ENCODE peak calls at places on chromosome 16, in four cellular contexts. T is IMR-90; Q is CD8-positive, alpha-beta T cell; F is mammary epithelial cell. D is an unnamed sample.

GRCh38 chr16:60151987-60152386 is 1417.9 kb upstream of the GOT2 start:
- DNase-seq in Q (no peak), T (no peak), F (peak; percentile 25), D (no peak)

GRCh38 chr16:31357324-31358156 is 2.6 kb downstream of the ITGAX start:
- DNase-seq in F (no peak), Q (no peak), T (no peak), D (no peak)

GRCh38 chr16:87042551-87043272 is 274.5 kb downstream of the C16orf95 start:
- DNase-seq in Q (no peak), F (no peak), T (no peak), D (no peak)

GRCh38 chr16:88347656-88348376 is 34.9 kb upstream of the ZNF469 start:
- DNase-seq in T (no peak), Q (peak; percentile 24), F (no peak), D (no peak)

GRCh38 chr16:18983565-18984424 is at the start of gene TMC7:
- DNase-seq in Q (peak; percentile 7), T (peak; percentile 79), F (peak; percentile 83), D (peak; percentile 93)

GRCh38 chr16:86046901-86047300 is 147.9 kb downstream of the IRF8 start:
- DNase-seq in Q (no peak), F (no peak), T (no peak), D (no peak)

GRCh38 chr16:81873843-81874752 is 95.0 kb downstream of the PLCG2 start:
- DNase-seq in T (peak; percentile 24), F (peak; percentile 27), Q (peak; percentile 48), D (no peak)

GRCh38 chr16:66886346-66886745 is 6.0 kb downstream of the PDP2 start:
- DNase-seq in Q (no peak), T (peak; percentile 46), F (no peak), D (no peak)

GRCh38 chr16:72371307-72372081 is 199.5 kb upstream of the PMFBP1 start:
- DNase-seq in T (peak; percentile 25), Q (no peak), F (peak; percentile 16), D (peak; percentile 76)

GRCh38 chr16:51763072-51763658 is 612.1 kb upstream of the SALL1 start:
- DNase-seq in T (no peak), Q (no peak), F (no peak), D (peak; percentile 49)

GRCh38 chr16:57589374-57589773 is 39.1 kb upstream of the ADGRG1 start:
- DNase-seq in T (no peak), F (no peak), Q (no peak), D (no peak)

GRCh38 chr16:1537763-1538289 is 4.4 kb downstream of the TMEM204 start:
- DNase-seq in F (no peak), Q (peak; percentile 56), T (no peak), D (no peak)

GRCh38 chr16:20401475-20402016 is 3.0 kb downstream of the PDILT start:
- DNase-seq in Q (no peak), F (no peak), T (no peak), D (no peak)

GRCh38 chr16:28597692-28598261 is 927 bp upstream of the SULT1A2 start:
- DNase-seq in T (no peak), F (no peak), Q (no peak), D (peak; percentile 68)

GRCh38 chr16:81951564-81951963 is 59.7 kb downstream of the SDR42E1 start:
- DNase-seq in F (no peak), T (no peak), Q (no peak), D (no peak)

GRCh38 chr16:56610017-56610608 is 1.7 kb downstream of the MT2A start:
- DNase-seq in F (peak; percentile 96), T (peak; percentile 97), Q (peak; percentile 58), D (no peak)

GRCh38 chr16:30491744-30492308 is 19.3 kb downstream of the ITGAL start:
- DNase-seq in T (peak; percentile 83), F (peak; percentile 62), Q (peak; percentile 21), D (no peak)

GRCh38 chr16:73949574-73950348 is 346.9 kb upstream of the PSMD7 start:
- DNase-seq in T (peak; percentile 83), F (peak; percentile 46), Q (no peak), D (no peak)

GRCh38 chr16:72285728-72286127 is 113.8 kb upstream of the PMFBP1 start:
- DNase-seq in T (peak; percentile 11), Q (no peak), F (no peak), D (no peak)

GRCh38 chr16:35193956-35194355 is 1734.5 kb downstream of the TP53TG3F start:
- DNase-seq in T (no peak), Q (no peak), F (no peak), D (no peak)

GRCh38 chr16:55543470-55543869 is 23.0 kb upstream of the CAPNS2 start:
- DNase-seq in Q (no peak), F (no peak), T (peak; percentile 41), D (no peak)

GRCh38 chr16:49490321-49490705 is 116.7 kb downstream of the C16orf78 start:
- DNase-seq in T (no peak), F (no peak), Q (no peak), D (no peak)

GRCh38 chr16:19110537-19111391 is 3.0 kb upstream of the ITPRIPL2 start:
- DNase-seq in Q (no peak), F (no peak), T (no peak), D (no peak)

GRCh38 chr16:46897471-46897870 is 13.3 kb downstream of the GPT2 start:
- DNase-seq in Q (no peak), F (no peak), T (no peak), D (no peak)

GRCh38 chr16:29974291-29975133 is 844 bp downstream of the TAOK2 start:
- DNase-seq in F (no peak), T (peak; percentile 12), Q (no peak), D (no peak)

GRCh38 chr16:57384248-57385070 is 12.2 kb downstream of the CX3CL1 start:
- DNase-seq in F (no peak), T (no peak), Q (no peak), D (no peak)

GRCh38 chr16:733382-734207 is 6.7 kb downstream of the HAGHL start:
- DNase-seq in F (no peak), Q (peak; percentile 63), T (no peak), D (no peak)

GRCh38 chr16:80027007-80027965 is 426.7 kb upstream of the MAF start:
- DNase-seq in Q (peak; percentile 12), T (peak; percentile 72), F (peak; percentile 99), D (peak; percentile 71)

GRCh38 chr16:89981414-89981813 is 32.9 kb downstream of the DEF8 start:
- DNase-seq in F (no peak), T (no peak), Q (no peak), D (no peak)

GRCh38 chr16:53991181-53992056 is 287.5 kb downstream of the FTO start:
- DNase-seq in Q (no peak), T (peak; percentile 75), F (no peak), D (no peak)

GRCh38 chr16:25118851-25119584 is 7.5 kb downstream of the LCMT1 start:
- DNase-seq in T (no peak), F (no peak), Q (no peak), D (no peak)

GRCh38 chr16:22948603-22949368 is 134.8 kb downstream of the HS3ST2 start:
- DNase-seq in F (peak; percentile 73), T (peak; percentile 34), Q (peak; percentile 9), D (peak; percentile 90)

GRCh38 chr16:54627616-54628015 is 303.0 kb upstream of the IRX5 start:
- DNase-seq in Q (no peak), F (no peak), T (no peak), D (no peak)

GRCh38 chr16:47780213-47780612 is 319.1 kb downstream of the PHKB start:
- DNase-seq in F (no peak), Q (no peak), T (no peak), D (no peak)

GRCh38 chr16:24372824-24373223 is 116.7 kb downstream of the CACNG3 start:
- DNase-seq in F (no peak), T (no peak), Q (no peak), D (no peak)

DNA sequence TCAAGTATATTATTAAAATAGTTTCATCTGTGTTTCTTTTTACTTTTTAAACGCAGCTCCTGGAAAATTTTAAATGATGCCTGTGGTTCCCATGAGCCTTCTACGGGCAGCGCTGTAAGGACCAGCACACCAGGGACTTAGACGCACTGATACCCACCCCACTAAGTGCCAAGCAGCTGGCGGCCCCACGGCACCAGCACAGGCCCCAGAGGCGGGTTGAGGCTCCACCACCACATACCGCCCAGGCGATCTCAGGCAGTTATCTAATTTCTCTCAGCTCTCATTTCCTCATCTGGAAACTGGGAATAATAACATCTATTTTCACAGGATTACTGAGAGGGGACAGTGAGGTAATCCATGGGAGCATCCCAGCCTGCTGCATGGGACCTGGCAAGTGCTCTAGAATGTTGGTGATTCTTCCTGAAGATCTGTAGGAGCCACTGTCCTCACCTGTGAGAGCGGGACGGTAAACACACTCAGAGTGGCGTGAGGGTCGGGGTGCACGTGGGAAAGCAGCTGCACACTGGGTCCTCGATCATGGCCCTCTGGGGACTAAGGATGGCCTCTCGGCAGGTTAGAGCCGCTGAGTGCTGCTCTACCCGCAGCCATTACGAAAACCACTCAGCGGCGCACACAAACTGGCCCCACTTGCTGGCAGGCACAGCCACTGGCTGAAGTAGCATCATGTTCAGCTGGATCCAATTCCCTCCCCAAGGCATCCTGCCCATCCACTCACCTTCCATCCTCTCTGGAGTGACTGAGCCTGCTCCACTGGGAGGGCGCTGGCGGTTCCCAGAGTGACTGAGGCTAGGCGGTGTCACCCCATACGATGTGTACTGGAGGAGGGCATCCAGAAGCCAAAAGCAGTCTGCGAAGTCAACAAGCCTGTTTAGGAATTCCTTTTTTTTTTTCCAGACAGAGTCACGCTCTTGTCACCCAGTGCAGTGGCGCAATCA is 17.6 kb upstream of the SLC38A8 start:
- DNase-seq in F (no peak), Q (no peak), T (no peak), D (no peak)
- H3K36me3 ChIP-seq in F (peaks cover 10% of the 10 kb centered on the region), Q (peaks cover 64% of the 10 kb centered on the region), T (peaks cover 48% of the 10 kb centered on the region), D (peaks cover 95% of the 10 kb centered on the region)

GRCh38 chr16:12100124-12100647 is 123.7 kb downstream of the SNX29 start:
- DNase-seq in Q (no peak), T (no peak), F (no peak), D (no peak)
- H3K4me1 ChIP-seq in Q (peaks cover 6% of the 10 kb centered on the region), T (peaks cover 25% of the 10 kb centered on the region), F (no peaks in the 10 kb centered on the region), D (peaks cover 21% of the 10 kb centered on the region)

DNA sequence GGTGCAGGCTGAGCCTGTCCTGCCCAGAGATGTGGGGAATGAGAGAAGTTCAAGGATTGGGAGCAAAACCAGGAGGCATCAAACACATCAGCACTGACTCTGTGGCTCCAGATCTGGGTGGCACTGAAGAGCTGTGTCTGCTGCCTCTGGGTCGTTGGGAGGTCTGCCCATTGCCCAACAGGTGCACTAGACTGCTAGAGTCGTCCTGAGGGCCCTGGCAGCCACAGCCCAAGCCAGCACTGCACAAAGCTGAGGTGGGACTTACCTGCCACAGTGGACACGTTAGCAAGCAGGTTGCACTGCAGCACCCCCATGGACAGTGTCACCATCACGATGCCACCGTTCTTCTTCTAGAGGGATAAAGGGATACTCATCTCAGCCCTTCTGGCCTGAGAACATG is 3.3 kb downstream of the DPEP3 start:
- DNase-seq in F (no peak), T (no peak), Q (no peak), D (no peak)
- H3K4me3 ChIP-seq in F (no peak overlapping the region), T (no peak overlapping the region), Q (no peak overlapping the region), D (no peak overlapping the region)

DNA sequence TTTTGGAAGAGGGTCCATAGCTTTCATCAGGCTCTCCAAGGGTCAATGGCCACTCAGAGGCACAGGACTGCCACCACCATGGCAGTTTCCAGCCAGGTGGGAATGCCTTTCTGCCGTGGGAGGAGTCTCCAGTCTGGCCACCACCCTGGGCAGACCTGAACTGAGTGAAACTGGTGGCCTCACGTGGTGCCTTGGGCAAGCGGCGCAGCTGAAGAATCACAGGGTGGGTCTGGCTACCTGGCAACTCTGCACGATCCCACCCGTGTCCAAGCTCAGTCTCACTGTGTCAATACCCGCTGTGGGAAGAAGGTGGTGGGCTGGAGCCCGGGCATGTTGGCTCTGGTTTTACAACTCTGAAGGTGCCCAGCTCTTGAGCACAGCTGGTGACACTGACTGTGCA is 31.8 kb downstream of the VAC14 start:
- DNase-seq in T (no peak), F (no peak), Q (no peak), D (no peak)
- H3K36me3 ChIP-seq in T (peaks cover 26% of the 10 kb centered on the region), F (peaks cover 7% of the 10 kb centered on the region), Q (peaks cover 28% of the 10 kb centered on the region), D (peaks cover 78% of the 10 kb centered on the region)